ENCODE peak calls at places on chromosomes 16 and 17, in four cellular contexts. E, M, S and V are unnamed samples.

GRCh38 chr16:57834936-57835335 is 32.6 kb upstream of the KIFC3 start:
- DNase-seq in M (no peak), S (no peak), E (no peak), V (no peak)

GRCh38 chr17:73689596-73690275 is 45.5 kb upstream of the SDK2 start:
- DNase-seq in M (no peak), E (no peak), S (no peak), V (no peak)

GRCh38 chr17:62064029-62064790 is 868 bp downstream of the MED13 start:
- DNase-seq in M (no peak), E (no peak), S (no peak), V (no peak)

GRCh38 chr17:12620200-12620720 is 45.4 kb upstream of the MYOCD start:
- DNase-seq in S (no peak), E (no peak), M (no peak), V (no peak)

GRCh38 chr17:3961564-3962047 is 2.6 kb downstream of the ATP2A3 start:
- DNase-seq in S (no peak), M (no peak), E (no peak), V (no peak)

GRCh38 chr17:17712268-17712924 is 31.1 kb downstream of the RAI1 start:
- DNase-seq in S (peak; percentile 60), E (no peak), M (no peak), V (peak; percentile 61)

GRCh38 chr16:49688298-49688697 is 167.6 kb downstream of the ZNF423 start:
- DNase-seq in E (no peak), M (no peak), S (no peak), V (no peak)

GRCh38 chr16:86901483-86901882 is 323.1 kb downstream of the FOXL1 start:
- DNase-seq in S (no peak), M (no peak), E (no peak), V (peak; percentile 34)

GRCh38 chr16:21211486-21211885 is at the start of gene ZP2:
- DNase-seq in E (no peak), S (no peak), M (no peak), V (no peak)

GRCh38 chr17:31581022-31581483 is 189.6 kb downstream of the RAB11FIP4 start:
- DNase-seq in E (no peak), S (no peak), M (no peak), V (no peak)

GRCh38 chr16:67541391-67542263 is 13.0 kb downstream of the RIPOR1 start:
- DNase-seq in E (no peak), M (no peak), S (no peak), V (no peak)

GRCh38 chr16:18804540-18804939 is 3.2 kb upstream of the ARL6IP1 start:
- DNase-seq in S (no peak), M (no peak), E (no peak), V (no peak)

GRCh38 chr16:72050769-72051464 is 3.4 kb upstream of the HP start:
- DNase-seq in M (no peak), S (peak; percentile 19), E (no peak), V (peak; percentile 3)

GRCh38 chr17:79192503-79193500 is 118.2 kb downstream of the ENGASE start:
- DNase-seq in M (no peak), S (no peak), E (no peak), V (no peak)

GRCh38 chr17:57874434-57875108 is 24.7 kb upstream of the MRPS23 start:
- DNase-seq in S (peak; percentile 76), M (no peak), E (no peak), V (peak; percentile 78)

GRCh38 chr17:42502091-42502490 is 34.0 kb upstream of the NAGLU start:
- DNase-seq in E (no peak), M (no peak), S (no peak), V (no peak)

GRCh38 chr17:39955726-39956225 is 7.0 kb upstream of the GSDMA start:
- DNase-seq in E (no peak), M (no peak), S (no peak), V (no peak)

GRCh38 chr17:18186271-18186982 is 2.8 kb downstream of the ALKBH5 start:
- DNase-seq in E (no peak), S (no peak), M (no peak), V (no peak)

GRCh38 chr17:27907976-27908558 is 14.9 kb upstream of the LYRM9 start:
- DNase-seq in S (no peak), E (no peak), M (no peak), V (no peak)

GRCh38 chr17:17909078-17909477 is 63.1 kb downstream of the TOM1L2 start:
- DNase-seq in M (no peak), S (no peak), E (no peak), V (no peak)

GRCh38 chr16:67530013-67530939 is 1.6 kb downstream of the RIPOR1 start:
- DNase-seq in E (no peak), M (no peak), S (no peak), V (no peak)

GRCh38 chr16:57630931-57631845 is 2.8 kb downstream of the ADGRG1 start:
- DNase-seq in M (no peak), E (no peak), S (no peak), V (no peak)

GRCh38 chr16:30977502-30977901 is 7.5 kb upstream of the HSD3B7 start:
- DNase-seq in S (no peak), M (no peak), E (no peak), V (no peak)

GRCh38 chr16:87332150-87332549 is 15.0 kb upstream of the C16orf95 start:
- DNase-seq in M (no peak), S (no peak), E (no peak), V (no peak)

GRCh38 chr17:34797724-34798123 is 163.5 kb downstream of the CCT6B start:
- DNase-seq in E (no peak), S (no peak), M (no peak), V (no peak)

GRCh38 chr16:54718376-54718775 is 212.3 kb upstream of the IRX5 start:
- DNase-seq in S (no peak), M (no peak), E (no peak), V (no peak)

GRCh38 chr17:51957746-51958145 is 200.8 kb downstream of the CA10 start:
- DNase-seq in S (no peak), M (no peak), E (no peak), V (no peak)

GRCh38 chr17:18037482-18037881 is 1.5 kb downstream of the ATPAF2 start:
- DNase-seq in M (no peak), S (no peak), E (no peak), V (no peak)

GRCh38 chr17:60573139-60573975 is 26.6 kb upstream of the PPM1D start:
- DNase-seq in E (no peak), S (no peak), M (no peak), V (peak; percentile 38)

GRCh38 chr16:66254751-66255150 is 111.7 kb upstream of the CDH5 start:
- DNase-seq in S (no peak), E (no peak), M (no peak), V (no peak)